ENCODE peak calls at places on chromosomes 1 and 21, in five cellular contexts. P, R, D, B and Q are unnamed samples.

GRCh38 chr1:24721533-24721932 is 23.7 kb upstream of the CLIC4 start:
- DNase-seq in P (no peak), D (no peak), B (no peak), R (no peak), Q (no peak)

GRCh38 chr1:50983403-50983802 is 13.4 kb downstream of the CDKN2C start:
- DNase-seq in B (no peak), R (no peak), D (no peak), P (no peak), Q (no peak)

GRCh38 chr1:236422517-236422876 is 28.4 kb downstream of the EDARADD start:
- DNase-seq in D (no peak), R (no peak), B (no peak), P (no peak), Q (no peak)

GRCh38 chr1:212630159-212630900 is 21.8 kb downstream of the ATF3 start:
- DNase-seq in D (peak), B (peak), P (peak), R (no peak), Q (peak)

GRCh38 chr1:221725683-221726330 is 16.1 kb downstream of the DUSP10 start:
- DNase-seq in B (no peak), P (no peak), D (no peak), R (no peak), Q (no peak)

GRCh38 chr1:9196129-9197040 is 38.2 kb upstream of the H6PD start:
- DNase-seq in B (peak), R (peak), D (peak), P (peak), Q (peak)

GRCh38 chr21:18245493-18245967 is 897 bp downstream of the CHODL start:
- DNase-seq in P (peak), B (no peak), R (no peak), D (no peak), Q (peak)

GRCh38 chr1:46530791-46531409 is 20.5 kb downstream of the KNCN start:
- DNase-seq in R (no peak), P (no peak), D (no peak), B (no peak), Q (no peak)